ENCODE peak calls at places on chromosomes 3 and 15, in ten cellular contexts. X is lung microvascular endothelial cell; A is M059J; H is AG04450; T is CD4-positive, alpha-beta T cell; V is glutamatergic neuron; N is stimulated activated CD4-positive, alpha-beta T cell treated with anti-CD3 and anti-CD28 coated beads, TNF-alpha, amount 100 ng/mL, for 1 hour; C is EH; R is progenitor cell of endocrine pancreas; Z is activated T-helper 9 cell treated with anti-CD3 and anti-CD28 coated beads, Interleukin-2, amount 50 U/mL, for 16 hours. K is an unnamed sample.

GRCh38 chr15:63364293-63365003 is 17.2 kb downstream of the CA12 start:
- DNase-seq in C (peak; percentile 17), H (no peak), A (no peak), X (no peak), Z (no peak), T (no peak), V (no peak), N (no peak), R (no peak), K (no peak)

GRCh38 chr3:44355634-44356033 is 17.1 kb downstream of the TCAIM start:
- DNase-seq in T (no peak), V (no peak), X (peak; percentile 43), R (no peak), Z (no peak), A (peak; percentile 79), N (no peak), C (peak; percentile 87), H (peak; percentile 66), K (no peak)

GRCh38 chr3:106688463-106688862 is 688.8 kb upstream of the CCDC54 start:
- DNase-seq in R (no peak), C (peak; percentile 88), T (no peak), Z (no peak), X (no peak), N (no peak), V (no peak), H (peak; percentile 61), A (peak; percentile 94), K (peak; percentile 80)

GRCh38 chr15:51629612-51630011 is 7.0 kb upstream of the DMXL2 start:
- DNase-seq in C (no peak), Z (no peak), H (no peak), T (no peak), V (no peak), A (no peak), N (no peak), R (no peak), X (no peak), K (no peak)

GRCh38 chr15:50390549-50391264 is 33.5 kb upstream of the USP8 start:
- DNase-seq in X (no peak), A (no peak), H (no peak), R (no peak), V (no peak), Z (no peak), N (no peak), C (peak; percentile 6), T (no peak), K (no peak)

GRCh38 chr15:75620043-75620775 is 5.3 kb downstream of the SNUPN start:
- DNase-seq in Z (no peak), H (no peak), A (peak; percentile 48), T (no peak), X (peak; percentile 14), N (no peak), V (no peak), C (peak; percentile 73), R (no peak), K (peak; percentile 34)

GRCh38 chr3:3734881-3735280 is 64.3 kb upstream of the LRRN1 start:
- DNase-seq in R (no peak), C (no peak), X (no peak), A (no peak), H (no peak), Z (no peak), T (no peak), V (no peak), N (no peak), K (no peak)

GRCh38 chr3:49639551-49639950 is 34.6 kb upstream of the APEH start:
- DNase-seq in T (no peak), V (no peak), C (peak; percentile 20), H (no peak), R (no peak), Z (no peak), X (no peak), N (no peak), A (no peak), K (no peak)

GRCh38 chr3:11288786-11289637 is 16.8 kb downstream of the ATG7 start:
- DNase-seq in H (peak; percentile 74), R (no peak), T (no peak), Z (no peak), A (peak; percentile 89), X (peak; percentile 86), N (no peak), C (peak; percentile 94), V (no peak), K (no peak)

GRCh38 chr15:91032919-91033803 is 10.8 kb upstream of the VPS33B start:
- DNase-seq in A (peak; percentile 44), V (peak; percentile 62), T (peak; percentile 26), N (no peak), X (peak; percentile 61), H (no peak), C (peak; percentile 33), R (peak; percentile 90), Z (peak; percentile 40), K (no peak)

GRCh38 chr3:105158277-105158676 is 208.4 kb upstream of the ALCAM start:
- DNase-seq in T (no peak), C (no peak), A (no peak), Z (no peak), X (no peak), R (no peak), N (no peak), H (no peak), V (no peak), K (no peak)

GRCh38 chr3:37115451-37115850 is 58.9 kb downstream of the LRRFIP2 start:
- DNase-seq in V (no peak), T (no peak), A (peak; percentile 35), C (peak; percentile 37), N (no peak), R (no peak), H (no peak), X (peak; percentile 14), Z (no peak), K (no peak)

GRCh38 chr15:62739082-62739481 is 303.5 kb upstream of the TPM1 start:
- DNase-seq in R (no peak), X (no peak), A (peak; percentile 93), Z (no peak), T (no peak), H (no peak), C (peak; percentile 85), N (no peak), V (no peak), K (no peak)

GRCh38 chr3:192850501-192850981 is 67.1 kb downstream of the MB21D2 start:
- DNase-seq in R (no peak), A (peak; percentile 87), Z (peak; percentile 45), V (no peak), H (no peak), X (no peak), N (no peak), T (no peak), C (peak; percentile 77), K (peak; percentile 25)

GRCh38 chr3:193637831-193638230 is 44.8 kb downstream of the OPA1 start:
- DNase-seq in X (no peak), Z (no peak), V (no peak), R (no peak), T (no peak), H (no peak), A (no peak), N (no peak), C (no peak), K (no peak)

GRCh38 chr3:171829841-171830559 is 13.1 kb upstream of the TMEM212 start:
- DNase-seq in C (peak; percentile 81), H (no peak), A (peak; percentile 82), R (peak; percentile 36), X (peak; percentile 91), T (no peak), Z (no peak), N (no peak), V (peak; percentile 77), K (no peak)

GRCh38 chr3:171967137-171967783 is 72.1 kb upstream of the FNDC3B start:
- DNase-seq in Z (no peak), H (peak; percentile 33), X (peak; percentile 90), V (no peak), R (no peak), C (peak; percentile 95), T (no peak), A (peak; percentile 90), N (no peak), K (peak; percentile 27)

GRCh38 chr3:13054705-13055285 is 18.4 kb downstream of the IQSEC1 start:
- DNase-seq in A (no peak), Z (no peak), N (no peak), H (no peak), X (no peak), R (no peak), T (no peak), V (no peak), C (no peak), K (no peak)

GRCh38 chr15:89648106-89649012 is 6.9 kb downstream of the KIF7 start:
- DNase-seq in H (no peak), C (no peak), T (no peak), Z (no peak), R (no peak), N (no peak), A (no peak), X (peak; percentile 14), V (no peak), K (peak; percentile 66)

GRCh38 chr3:143362115-143362992 is 242.8 kb downstream of the CHST2 start:
- DNase-seq in V (no peak), X (no peak), H (no peak), T (no peak), N (no peak), Z (no peak), R (no peak), C (no peak), A (no peak), K (no peak)

GRCh38 chr3:111269782-111270181 is 198.2 kb downstream of the NECTIN3 start:
- DNase-seq in N (no peak), A (no peak), T (no peak), C (no peak), X (no peak), H (no peak), R (no peak), V (no peak), Z (no peak), K (no peak)

GRCh38 chr3:113211370-113212154 is at the start of gene BOC:
- DNase-seq in R (peak; percentile 45), A (peak; percentile 79), C (peak; percentile 84), Z (no peak), V (peak; percentile 51), X (peak; percentile 10), H (no peak), N (no peak), T (no peak), K (peak; percentile 88)

GRCh38 chr3:194102436-194102835 is 33.5 kb upstream of the HES1 start:
- DNase-seq in A (no peak), C (no peak), V (no peak), Z (no peak), X (no peak), R (no peak), T (no peak), N (no peak), H (no peak), K (no peak)

GRCh38 chr3:94525039-94525438 is 462.2 kb downstream of the NSUN3 start:
- DNase-seq in N (no peak), Z (no peak), A (peak; percentile 2), R (no peak), X (peak; percentile 14), T (no peak), H (no peak), V (peak; percentile 40), C (no peak), K (no peak)

GRCh38 chr15:81133782-81134461 is at the start of gene CFAP161:
- DNase-seq in R (peak; percentile 79), N (no peak), H (peak; percentile 33), Z (no peak), T (no peak), C (peak; percentile 70), X (peak; percentile 73), V (peak; percentile 95), A (peak; percentile 54), K (peak; percentile 94)

GRCh38 chr3:183845090-183845489 is 19.7 kb upstream of the MAP6D1 start:
- DNase-seq in V (no peak), T (no peak), C (no peak), X (no peak), R (no peak), H (no peak), Z (no peak), N (no peak), A (no peak), K (no peak)

GRCh38 chr3:9033867-9034266 is 70.6 kb upstream of the RAD18 start:
- DNase-seq in C (no peak), T (no peak), V (no peak), A (peak; percentile 3), X (peak; percentile 14), R (no peak), N (no peak), Z (no peak), H (no peak), K (no peak)

GRCh38 chr3:123651449-123652345 is 66.8 kb upstream of the HACD2 start:
- DNase-seq in T (no peak), X (no peak), N (no peak), V (no peak), C (no peak), A (peak; percentile 43), R (no peak), H (no peak), Z (no peak), K (no peak)

K was measured in lower leg skin.